ENCODE peak calls at places on chromosomes 1 and 21, in nine cellular contexts. One of them, this sample, is unnamed.

GRCh38 chr1:25628741-25629421 is 12.3 kb downstream of the MAN1C1 start:
- DNase-seq in stimulated activated naive CD4-positive, alpha-beta T cell: peak; percentile 46
- DNase-seq in CD8-positive, alpha-beta T cell: no peak
- DNase-seq in RPMI7951: no peak
- DNase-seq in ACHN: no peak
- DNase-seq in EH: no peak
- DNase-seq in fibroblast of pulmonary artery: no peak
- DNase-seq in lower lobe of right lung: no peak
- DNase-seq in pancreas: no peak
- DNase-seq in this sample: no peak

GRCh38 chr1:115166531-115167091 is 77.3 kb upstream of the TSPAN2 start:
- DNase-seq in stimulated activated naive CD4-positive, alpha-beta T cell: no peak
- DNase-seq in CD8-positive, alpha-beta T cell: no peak
- DNase-seq in RPMI7951: peak; percentile 69
- DNase-seq in ACHN: no peak
- DNase-seq in EH: peak; percentile 89
- DNase-seq in fibroblast of pulmonary artery: peak; percentile 93
- DNase-seq in lower lobe of right lung: no peak
- DNase-seq in pancreas: no peak
- DNase-seq in this sample: no peak

GRCh38 chr1:18121072-18121820 is 13.6 kb downstream of the IGSF21 start:
- DNase-seq in stimulated activated naive CD4-positive, alpha-beta T cell: no peak
- DNase-seq in CD8-positive, alpha-beta T cell: no peak
- DNase-seq in RPMI7951: no peak
- DNase-seq in ACHN: no peak
- DNase-seq in EH: no peak
- DNase-seq in fibroblast of pulmonary artery: no peak
- DNase-seq in lower lobe of right lung: no peak
- DNase-seq in pancreas: no peak
- DNase-seq in this sample: no peak

GRCh38 chr1:204647114-204647804 is 38.3 kb downstream of the LRRN2 start:
- DNase-seq in stimulated activated naive CD4-positive, alpha-beta T cell: no peak
- DNase-seq in CD8-positive, alpha-beta T cell: no peak
- DNase-seq in RPMI7951: peak; percentile 77
- DNase-seq in ACHN: peak; percentile 82
- DNase-seq in EH: peak; percentile 78
- DNase-seq in fibroblast of pulmonary artery: peak; percentile 83
- DNase-seq in lower lobe of right lung: no peak
- DNase-seq in pancreas: no peak
- DNase-seq in this sample: peak; percentile 27

GRCh38 chr21:26850116-26850643 is 5.0 kb upstream of the ADAMTS1 start:
- DNase-seq in stimulated activated naive CD4-positive, alpha-beta T cell: no peak
- DNase-seq in CD8-positive, alpha-beta T cell: no peak
- DNase-seq in RPMI7951: peak; percentile 49
- DNase-seq in ACHN: peak; percentile 64
- DNase-seq in EH: peak; percentile 61
- DNase-seq in fibroblast of pulmonary artery: peak; percentile 77
- DNase-seq in lower lobe of right lung: no peak
- DNase-seq in pancreas: no peak
- DNase-seq in this sample: no peak

GRCh38 chr1:203536981-203537455 is 43.1 kb downstream of the OPTC start:
- DNase-seq in stimulated activated naive CD4-positive, alpha-beta T cell: no peak
- DNase-seq in CD8-positive, alpha-beta T cell: no peak
- DNase-seq in RPMI7951: peak; percentile 58
- DNase-seq in ACHN: no peak
- DNase-seq in EH: peak; percentile 73
- DNase-seq in fibroblast of pulmonary artery: peak; percentile 91
- DNase-seq in lower lobe of right lung: peak; percentile 50
- DNase-seq in pancreas: no peak
- DNase-seq in this sample: no peak

GRCh38 chr1:223702735-223703667 is 9.3 kb upstream of the CAPN2 start:
- DNase-seq in stimulated activated naive CD4-positive, alpha-beta T cell: no peak
- DNase-seq in CD8-positive, alpha-beta T cell: no peak
- DNase-seq in RPMI7951: peak; percentile 87
- DNase-seq in ACHN: peak; percentile 74
- DNase-seq in EH: peak; percentile 86
- DNase-seq in fibroblast of pulmonary artery: no peak
- DNase-seq in lower lobe of right lung: no peak
- DNase-seq in pancreas: no peak
- DNase-seq in this sample: no peak

GRCh38 chr1:91827094-91828006 is 58.6 kb downstream of the TGFBR3 start:
- DNase-seq in stimulated activated naive CD4-positive, alpha-beta T cell: no peak
- DNase-seq in CD8-positive, alpha-beta T cell: no peak
- DNase-seq in RPMI7951: peak; percentile 41
- DNase-seq in ACHN: peak; percentile 79
- DNase-seq in EH: no peak
- DNase-seq in fibroblast of pulmonary artery: no peak
- DNase-seq in lower lobe of right lung: peak; percentile 57
- DNase-seq in pancreas: no peak
- DNase-seq in this sample: no peak

GRCh38 chr1:179706339-179706941 is 36.7 kb upstream of the FAM163A start:
- DNase-seq in stimulated activated naive CD4-positive, alpha-beta T cell: peak; percentile 79
- DNase-seq in CD8-positive, alpha-beta T cell: peak; percentile 60
- DNase-seq in RPMI7951: peak; percentile 52
- DNase-seq in ACHN: peak; percentile 58
- DNase-seq in EH: peak; percentile 70
- DNase-seq in fibroblast of pulmonary artery: peak; percentile 85
- DNase-seq in lower lobe of right lung: no peak
- DNase-seq in pancreas: no peak
- DNase-seq in this sample: no peak

This sample was measured in non-pigmented ciliary epithelial cell.